ENCODE peak calls at places on chromosome 7, in ten cellular contexts. One of them, this sample, is unnamed.

GRCh38 chr7:33392143-33392542 is 262.8 kb downstream of the BBS9 start:
- DNase-seq in spleen: no peak
- DNase-seq in IMR-90: no peak
- DNase-seq in tibial nerve: no peak
- DNase-seq in colonic mucosa: no peak
- DNase-seq in CD8-positive, alpha-beta T cell: no peak
- DNase-seq in lower lobe of right lung: no peak
- DNase-seq in K562: no peak
- DNase-seq in neural progenitor cell: no peak
- DNase-seq in adrenal gland: no peak
- DNase-seq in this sample: no peak

GRCh38 chr7:84675633-84676034 is 481.0 kb upstream of the SEMA3A start:
- DNase-seq in spleen: no peak
- DNase-seq in IMR-90: no peak
- DNase-seq in tibial nerve: no peak
- DNase-seq in colonic mucosa: no peak
- DNase-seq in CD8-positive, alpha-beta T cell: no peak
- DNase-seq in lower lobe of right lung: no peak
- DNase-seq in K562: peak; percentile 7
- DNase-seq in neural progenitor cell: no peak
- DNase-seq in adrenal gland: no peak
- DNase-seq in this sample: no peak

GRCh38 chr7:84985073-84985784 is 201.6 kb downstream of the SEMA3D start:
- DNase-seq in spleen: no peak
- DNase-seq in IMR-90: peak; percentile 15
- DNase-seq in tibial nerve: no peak
- DNase-seq in colonic mucosa: no peak
- DNase-seq in CD8-positive, alpha-beta T cell: no peak
- DNase-seq in lower lobe of right lung: no peak
- DNase-seq in K562: no peak
- DNase-seq in neural progenitor cell: no peak
- DNase-seq in adrenal gland: no peak
- DNase-seq in this sample: no peak

GRCh38 chr7:147509052-147509480 is 1081.5 kb upstream of the C7orf33 start:
- DNase-seq in spleen: no peak
- DNase-seq in IMR-90: peak; percentile 44
- DNase-seq in tibial nerve: no peak
- DNase-seq in colonic mucosa: no peak
- DNase-seq in CD8-positive, alpha-beta T cell: no peak
- DNase-seq in lower lobe of right lung: no peak
- DNase-seq in K562: no peak
- DNase-seq in neural progenitor cell: no peak
- DNase-seq in adrenal gland: no peak
- DNase-seq in this sample: no peak

GRCh38 chr7:139993592-139993991 is 69.2 kb downstream of the PARP12 start:
- DNase-seq in spleen: no peak
- DNase-seq in IMR-90: no peak
- DNase-seq in tibial nerve: no peak
- DNase-seq in colonic mucosa: no peak
- DNase-seq in CD8-positive, alpha-beta T cell: no peak
- DNase-seq in lower lobe of right lung: no peak
- DNase-seq in K562: no peak
- DNase-seq in neural progenitor cell: no peak
- DNase-seq in adrenal gland: no peak
- DNase-seq in this sample: no peak

GRCh38 chr7:51135576-51135975 is 181.0 kb downstream of the COBL start:
- DNase-seq in spleen: no peak
- DNase-seq in IMR-90: no peak
- DNase-seq in tibial nerve: no peak
- DNase-seq in colonic mucosa: no peak
- DNase-seq in CD8-positive, alpha-beta T cell: no peak
- DNase-seq in lower lobe of right lung: no peak
- DNase-seq in K562: no peak
- DNase-seq in neural progenitor cell: no peak
- DNase-seq in adrenal gland: no peak
- DNase-seq in this sample: no peak

GRCh38 chr7:50556247-50556976 is 8.8 kb downstream of the DDC start:
- DNase-seq in spleen: no peak
- DNase-seq in IMR-90: no peak
- DNase-seq in tibial nerve: no peak
- DNase-seq in colonic mucosa: peak; percentile 54
- DNase-seq in CD8-positive, alpha-beta T cell: no peak
- DNase-seq in lower lobe of right lung: no peak
- DNase-seq in K562: no peak
- DNase-seq in neural progenitor cell: peak; percentile 71
- DNase-seq in adrenal gland: no peak
- DNase-seq in this sample: no peak

GRCh38 chr7:7810826-7811225 is 92.4 kb upstream of the RPA3 start:
- DNase-seq in spleen: no peak
- DNase-seq in IMR-90: no peak
- DNase-seq in tibial nerve: no peak
- DNase-seq in colonic mucosa: no peak
- DNase-seq in CD8-positive, alpha-beta T cell: no peak
- DNase-seq in lower lobe of right lung: no peak
- DNase-seq in K562: peak; percentile 10
- DNase-seq in neural progenitor cell: no peak
- DNase-seq in adrenal gland: no peak
- DNase-seq in this sample: no peak

GRCh38 chr7:74178632-74179031 is 4.5 kb downstream of the EIF4H start:
- DNase-seq in spleen: no peak
- DNase-seq in IMR-90: peak; percentile 17
- DNase-seq in tibial nerve: no peak
- DNase-seq in colonic mucosa: no peak
- DNase-seq in CD8-positive, alpha-beta T cell: no peak
- DNase-seq in lower lobe of right lung: no peak
- DNase-seq in K562: no peak
- DNase-seq in neural progenitor cell: no peak
- DNase-seq in adrenal gland: no peak
- DNase-seq in this sample: no peak

GRCh38 chr7:100200693-100201092 is 19.1 kb upstream of the PVRIG start:
- DNase-seq in spleen: no peak
- DNase-seq in IMR-90: no peak
- DNase-seq in tibial nerve: no peak
- DNase-seq in colonic mucosa: peak; percentile 60
- DNase-seq in CD8-positive, alpha-beta T cell: no peak
- DNase-seq in lower lobe of right lung: no peak
- DNase-seq in K562: no peak
- DNase-seq in neural progenitor cell: no peak
- DNase-seq in adrenal gland: no peak
- DNase-seq in this sample: no peak

GRCh38 chr7:50781371-50781770 is 1.3 kb downstream of the GRB10 start:
- DNase-seq in spleen: no peak
- DNase-seq in IMR-90: no peak
- DNase-seq in tibial nerve: no peak
- DNase-seq in colonic mucosa: no peak
- DNase-seq in CD8-positive, alpha-beta T cell: peak; percentile 51
- DNase-seq in lower lobe of right lung: no peak
- DNase-seq in K562: no peak
- DNase-seq in neural progenitor cell: peak; percentile 60
- DNase-seq in adrenal gland: no peak
- DNase-seq in this sample: no peak

GRCh38 chr7:151087247-151088018 is 1.2 kb downstream of the AGAP3 start:
- DNase-seq in spleen: peak; percentile 88
- DNase-seq in IMR-90: peak; percentile 52
- DNase-seq in tibial nerve: peak; percentile 26
- DNase-seq in colonic mucosa: peak; percentile 58
- DNase-seq in CD8-positive, alpha-beta T cell: peak; percentile 46
- DNase-seq in lower lobe of right lung: peak; percentile 76
- DNase-seq in K562: peak; percentile 79
- DNase-seq in neural progenitor cell: peak; percentile 69
- DNase-seq in adrenal gland: peak; percentile 68
- DNase-seq in this sample: peak; percentile 54
- TF ChIP-seq CTCF in spleen: no peak
- TF ChIP-seq CTCF in IMR-90: peak; percentile 48
- TF ChIP-seq CTCF in tibial nerve: peak; percentile 49
- TF ChIP-seq CTCF in colonic mucosa: no peak
- TF ChIP-seq CTCF in CD8-positive, alpha-beta T cell: no peak
- TF ChIP-seq CTCF in lower lobe of right lung: peak; percentile 42
- TF ChIP-seq CTCF in K562: peak; percentile 66
- TF ChIP-seq CTCF in neural progenitor cell: peak; percentile 44
- TF ChIP-seq CTCF in adrenal gland: peak; percentile 36
- TF ChIP-seq CTCF in this sample: no peak

GRCh38 chr7:129853661-129854268 is 99.0 kb downstream of the UBE2H start:
- DNase-seq in spleen: no peak
- DNase-seq in IMR-90: no peak
- DNase-seq in tibial nerve: no peak
- DNase-seq in colonic mucosa: no peak
- DNase-seq in CD8-positive, alpha-beta T cell: no peak
- DNase-seq in lower lobe of right lung: no peak
- DNase-seq in K562: no peak
- DNase-seq in neural progenitor cell: no peak
- DNase-seq in adrenal gland: no peak
- DNase-seq in this sample: no peak

GRCh38 chr7:129858490-129858889 is 94.3 kb downstream of the UBE2H start:
- DNase-seq in spleen: no peak
- DNase-seq in IMR-90: no peak
- DNase-seq in tibial nerve: no peak
- DNase-seq in colonic mucosa: no peak
- DNase-seq in CD8-positive, alpha-beta T cell: no peak
- DNase-seq in lower lobe of right lung: no peak
- DNase-seq in K562: no peak
- DNase-seq in neural progenitor cell: no peak
- DNase-seq in adrenal gland: no peak
- DNase-seq in this sample: no peak

GRCh38 chr7:129855935-129856717 is 96.6 kb downstream of the UBE2H start:
- DNase-seq in spleen: no peak
- DNase-seq in IMR-90: no peak
- DNase-seq in tibial nerve: no peak
- DNase-seq in colonic mucosa: no peak
- DNase-seq in CD8-positive, alpha-beta T cell: no peak
- DNase-seq in lower lobe of right lung: no peak
- DNase-seq in K562: no peak
- DNase-seq in neural progenitor cell: no peak
- DNase-seq in adrenal gland: no peak
- DNase-seq in this sample: no peak

GRCh38 chr7:129857313-129857712 is 95.4 kb downstream of the UBE2H start:
- DNase-seq in spleen: no peak
- DNase-seq in IMR-90: no peak
- DNase-seq in tibial nerve: no peak
- DNase-seq in colonic mucosa: no peak
- DNase-seq in CD8-positive, alpha-beta T cell: no peak
- DNase-seq in lower lobe of right lung: no peak
- DNase-seq in K562: no peak
- DNase-seq in neural progenitor cell: no peak
- DNase-seq in adrenal gland: no peak
- DNase-seq in this sample: no peak

DNA sequence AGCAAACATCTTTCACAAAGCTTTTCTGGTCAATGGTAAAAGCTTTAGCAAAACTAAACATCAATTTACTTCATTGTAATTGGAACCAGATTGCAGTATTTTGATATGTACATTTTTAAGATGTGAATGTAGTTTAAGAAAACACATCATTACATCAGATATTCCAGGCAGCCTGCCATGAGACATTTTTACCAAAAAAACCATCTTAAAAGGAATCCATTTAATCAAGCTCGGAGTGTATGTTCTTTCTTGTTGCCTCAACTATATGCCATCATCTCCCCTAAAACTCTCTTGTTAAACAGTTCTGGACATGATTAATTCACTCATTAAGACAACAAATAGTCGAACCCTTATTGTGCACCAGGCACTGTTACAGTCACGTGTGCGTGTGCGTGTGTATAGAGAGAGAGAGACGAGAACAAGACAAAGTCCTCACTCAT is 97.5 kb downstream of the UBE2H start:
- DNase-seq in spleen: no peak
- DNase-seq in IMR-90: peak; percentile 98
- DNase-seq in tibial nerve: no peak
- DNase-seq in colonic mucosa: no peak
- DNase-seq in CD8-positive, alpha-beta T cell: no peak
- DNase-seq in lower lobe of right lung: no peak
- DNase-seq in K562: no peak
- DNase-seq in neural progenitor cell: no peak
- DNase-seq in adrenal gland: no peak
- DNase-seq in this sample: no peak
- H3K36me3 ChIP-seq in spleen: no peaks in the 10 kb centered on the region
- H3K36me3 ChIP-seq in IMR-90: peaks cover 12% of the 10 kb centered on the region
- H3K36me3 ChIP-seq in tibial nerve: no peaks in the 10 kb centered on the region
- H3K36me3 ChIP-seq in colonic mucosa: no peaks in the 10 kb centered on the region
- H3K36me3 ChIP-seq in CD8-positive, alpha-beta T cell: peaks cover 7% of the 10 kb centered on the region
- H3K36me3 ChIP-seq in lower lobe of right lung: no peaks in the 10 kb centered on the region
- H3K36me3 ChIP-seq in K562: no peaks in the 10 kb centered on the region
- H3K36me3 ChIP-seq in neural progenitor cell: no peaks in the 10 kb centered on the region
- H3K36me3 ChIP-seq in adrenal gland: no peaks in the 10 kb centered on the region
- H3K36me3 ChIP-seq in this sample: no peaks in the 10 kb centered on the region

DNA sequence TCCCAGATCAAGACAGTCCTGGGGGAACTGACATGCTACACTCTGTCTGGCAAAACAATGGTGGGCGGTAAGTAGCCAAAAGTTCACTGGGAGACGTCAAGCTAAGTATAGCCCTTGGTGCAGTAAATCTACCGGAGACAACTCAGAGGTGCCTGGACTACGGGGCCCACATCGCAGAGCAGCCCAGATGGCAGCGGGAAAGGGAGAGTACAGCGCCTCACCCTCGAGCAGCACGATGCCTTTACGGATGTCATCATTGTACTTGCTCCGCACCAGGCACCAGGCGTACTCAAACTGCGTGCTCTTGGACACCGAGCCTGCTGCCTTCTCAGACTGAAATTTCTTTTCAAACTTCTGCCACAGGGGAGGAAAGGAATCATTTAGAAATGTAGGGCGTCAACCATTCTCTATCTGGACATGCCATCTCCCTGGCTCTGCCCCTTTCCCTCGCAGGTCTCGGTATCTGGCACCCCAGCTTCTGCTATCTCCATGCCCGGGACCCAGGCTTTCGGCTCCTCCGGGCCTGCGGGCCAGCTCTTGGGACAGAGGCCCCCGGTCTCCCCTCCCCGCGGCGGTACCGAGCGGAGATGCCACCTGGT is 996 bp downstream of the FIS1 start:
- DNase-seq in spleen: no peak
- DNase-seq in IMR-90: no peak
- DNase-seq in tibial nerve: no peak
- DNase-seq in colonic mucosa: peak; percentile 34
- DNase-seq in CD8-positive, alpha-beta T cell: no peak
- DNase-seq in lower lobe of right lung: no peak
- DNase-seq in K562: peak; percentile 85
- DNase-seq in neural progenitor cell: peak; percentile 87
- DNase-seq in adrenal gland: peak; percentile 31
- DNase-seq in this sample: peak; percentile 82
- H3K4me1 ChIP-seq in spleen: peaks cover 57% of the 10 kb centered on the region
- H3K4me1 ChIP-seq in IMR-90: peaks cover 5% of the 10 kb centered on the region
- H3K4me1 ChIP-seq in tibial nerve: peaks cover 65% of the 10 kb centered on the region
- H3K4me1 ChIP-seq in colonic mucosa: peaks cover 6% of the 10 kb centered on the region
- H3K4me1 ChIP-seq in CD8-positive, alpha-beta T cell: peaks cover 18% of the 10 kb centered on the region
- H3K4me1 ChIP-seq in lower lobe of right lung: peaks cover 54% of the 10 kb centered on the region
- H3K4me1 ChIP-seq in K562: peaks cover 61% of the 10 kb centered on the region
- H3K4me1 ChIP-seq in neural progenitor cell: peaks cover 6% of the 10 kb centered on the region
- H3K4me1 ChIP-seq in adrenal gland: peaks cover 24% of the 10 kb centered on the region
- H3K4me1 ChIP-seq in this sample: peaks cover 40% of the 10 kb centered on the region

DNA sequence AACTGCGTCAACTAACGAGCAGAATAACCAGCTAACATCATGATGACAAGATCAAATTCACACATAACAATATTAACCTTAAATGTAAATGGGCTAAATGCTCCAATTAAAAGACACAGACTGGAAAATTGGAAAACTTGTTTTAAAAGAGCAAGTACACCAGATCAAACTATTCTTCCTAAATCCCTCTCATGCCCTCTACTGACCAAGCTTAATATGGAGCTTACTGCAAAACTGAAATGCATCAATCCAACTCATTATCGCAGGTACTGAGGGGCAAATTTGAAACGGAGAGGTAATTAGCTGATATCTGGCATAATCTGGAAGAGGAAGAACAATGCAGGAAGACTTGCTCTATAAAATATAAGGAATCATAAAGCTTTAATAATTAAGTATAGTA is 1223.8 kb downstream of the NXPH1 start:
- DNase-seq in spleen: no peak
- DNase-seq in IMR-90: no peak
- DNase-seq in tibial nerve: no peak
- DNase-seq in colonic mucosa: no peak
- DNase-seq in CD8-positive, alpha-beta T cell: no peak
- DNase-seq in lower lobe of right lung: no peak
- DNase-seq in K562: no peak
- DNase-seq in neural progenitor cell: no peak
- DNase-seq in adrenal gland: no peak
- DNase-seq in this sample: no peak
- TF ChIP-seq CTCF in spleen: no peak
- TF ChIP-seq CTCF in IMR-90: no peak
- TF ChIP-seq CTCF in tibial nerve: no peak
- TF ChIP-seq CTCF in colonic mucosa: no peak
- TF ChIP-seq CTCF in CD8-positive, alpha-beta T cell: no peak
- TF ChIP-seq CTCF in lower lobe of right lung: no peak
- TF ChIP-seq CTCF in K562: no peak
- TF ChIP-seq CTCF in neural progenitor cell: peak; percentile 46
- TF ChIP-seq CTCF in adrenal gland: no peak
- TF ChIP-seq CTCF in this sample: no peak